ENCODE peak calls at places on chromosomes 5 and 9, in four cellular contexts. C is activated naive CD4-positive, alpha-beta T cell treated with anti-CD3 and anti-CD28 coated beads, Interleukin-2, amount 10 ng/mL, durations not matched to agents 7 days and 5 days; P is C1 segment of cervical spinal cord; G is transverse colon. E is an unnamed sample.

GRCh38 chr9:124894741-124895170 is 32.8 kb downstream of the ARPC5L start:
- DNase-seq in C (peak; percentile 57), G (no peak), P (no peak), E (no peak)

GRCh38 chr9:134287591-134288518 is 38.4 kb upstream of the RXRA start:
- DNase-seq in P (no peak), G (no peak), C (no peak), E (no peak)

GRCh38 chr5:112656456-112656855 is 81.2 kb upstream of the APC start:
- DNase-seq in P (no peak), C (no peak), G (no peak), E (no peak)

GRCh38 chr9:96186601-96187011 is 115.4 kb downstream of the HSD17B3 start:
- DNase-seq in G (peak; percentile 75), C (no peak), P (no peak), E (no peak)

GRCh38 chr5:173316463-173317020 is 11.7 kb downstream of the STC2 start:
- DNase-seq in G (no peak), C (no peak), P (no peak), E (no peak)

GRCh38 chr5:98581416-98581999 is 192.0 kb upstream of the RGMB start:
- DNase-seq in G (no peak), C (no peak), P (no peak), E (no peak)

GRCh38 chr5:55338810-55339243 is 31.0 kb downstream of the MTREX start:
- DNase-seq in G (no peak), P (no peak), C (no peak), E (no peak)

GRCh38 chr5:163535290-163535689 is 29.9 kb downstream of the MAT2B start:
- DNase-seq in G (no peak), C (no peak), P (no peak), E (no peak)

GRCh38 chr5:59051938-59052337 is 469.1 kb downstream of the RAB3C start:
- DNase-seq in C (no peak), G (no peak), P (no peak), E (no peak)

GRCh38 chr5:138448481-138449398 is 9.9 kb downstream of the REEP2 start:
- DNase-seq in G (no peak), C (no peak), P (no peak), E (no peak)

GRCh38 chr5:56278267-56278826 is 45.2 kb upstream of the ANKRD55 start:
- DNase-seq in C (no peak), G (no peak), P (no peak), E (no peak)

GRCh38 chr9:136259517-136259813 is 13.9 kb upstream of the QSOX2 start:
- DNase-seq in P (no peak), G (no peak), C (no peak), E (no peak)

GRCh38 chr5:144004146-144004545 is 166.3 kb downstream of the YIPF5 start:
- DNase-seq in G (no peak), P (no peak), C (no peak), E (no peak)

GRCh38 chr5:96492654-96493053 is 59.6 kb upstream of the PCSK1 start:
- DNase-seq in P (no peak), C (no peak), G (no peak), E (no peak)

GRCh38 chr9:95778957-95779356 is 96.5 kb upstream of the ERCC6L2 start:
- DNase-seq in P (no peak), G (peak; percentile 31), C (no peak), E (no peak)

GRCh38 chr5:42057254-42057690 is 132.2 kb downstream of the FBXO4 start:
- DNase-seq in G (peak; percentile 33), P (no peak), C (peak; percentile 66), E (no peak)

GRCh38 chr9:126709241-126709640 is 95.5 kb downstream of the LMX1B start:
- DNase-seq in C (no peak), P (no peak), G (no peak), E (no peak)

GRCh38 chr5:171744882-171745281 is 40.7 kb upstream of the SMIM23 start:
- DNase-seq in P (no peak), G (no peak), C (no peak), E (no peak)

GRCh38 chr5:114243281-114243982 is 118.4 kb upstream of the KCNN2 start:
- DNase-seq in C (no peak), P (no peak), G (no peak), E (no peak)

GRCh38 chr5:141192110-141192725 is at the start of gene PCDHB10:
- DNase-seq in P (no peak), G (no peak), C (peak; percentile 48), E (no peak)

GRCh38 chr9:88814521-88815101 is 176.7 kb upstream of the S1PR3 start:
- DNase-seq in C (no peak), G (no peak), P (no peak), E (peak; percentile 63)

GRCh38 chr5:154267516-154267915 is 77.0 kb downstream of the GALNT10 start:
- DNase-seq in P (no peak), C (no peak), G (no peak), E (no peak)

GRCh38 chr5:35239476-35239875 is 9.2 kb upstream of the PRLR start:
- DNase-seq in P (no peak), G (no peak), C (no peak), E (no peak)

GRCh38 chr9:84271004-84271886 is 69.3 kb downstream of the SLC28A3 start:
- DNase-seq in P (peak; percentile 23), C (peak; percentile 80), G (peak; percentile 56), E (peak; percentile 65)

GRCh38 chr5:142494119-142494518 is 169.3 kb upstream of the SPRY4 start:
- DNase-seq in G (no peak), C (no peak), P (no peak), E (no peak)

GRCh38 chr5:170571331-170571731 is 67.5 kb downstream of the KCNIP1 start:
- DNase-seq in C (no peak), P (no peak), G (no peak), E (no peak)

GRCh38 chr5:22988937-22989336 is 135.8 kb upstream of the CDH12 start:
- DNase-seq in C (no peak), G (no peak), P (no peak), E (no peak)

GRCh38 chr9:69180670-69181069 is 6.6 kb downstream of the TJP2 start:
- DNase-seq in G (peak; percentile 22), C (peak; percentile 60), P (no peak), E (peak; percentile 20)

GRCh38 chr9:37309136-37309535 is 113.4 kb upstream of the GRHPR start:
- DNase-seq in G (peak; percentile 23), P (no peak), C (peak; percentile 52), E (no peak)